ENCODE peak calls at places on chromosomes 6 and 20, in ten cellular contexts. J is psoas muscle, M is stomach, Y is suprapubic skin, A is GM12878, U is breast epithelium, V is tibial artery, I is OCI-LY7, W is lower lobe of right lung, B is HCT116. R is an unnamed sample.

GRCh38 chr6:24858154-24858801 is 59.6 kb upstream of the ARMH2 start:
- DNase-seq in M (no peak), U (no peak), A (peak; percentile 41), J (no peak), V (no peak), W (no peak), I (peak; percentile 70), Y (no peak), B (no peak), R (no peak)

GRCh38 chr20:38315290-38315966 is 11.5 kb downstream of the BPI start:
- DNase-seq in J (no peak), Y (no peak), W (no peak), V (no peak), M (no peak), I (no peak), A (no peak), U (no peak), B (no peak), R (no peak)

GRCh38 chr6:31498748-31499147 is 803 bp downstream of the MICB start:
- DNase-seq in U (no peak), V (peak; percentile 51), B (no peak), Y (no peak), J (no peak), M (no peak), I (no peak), W (no peak), A (no peak), R (no peak)

GRCh38 chr6:55953384-55953783 is 78.0 kb upstream of the BMP5 start:
- DNase-seq in I (no peak), A (no peak), J (no peak), Y (no peak), U (no peak), M (no peak), B (peak; percentile 15), V (no peak), W (no peak), R (no peak)

GRCh38 chr6:108550256-108550655 is 10.5 kb upstream of the FOXO3 start:
- DNase-seq in W (no peak), U (no peak), B (no peak), V (no peak), M (no peak), J (no peak), I (no peak), Y (no peak), A (no peak), R (no peak)

GRCh38 chr6:135159531-135159930 is 21.6 kb upstream of the MYB start:
- DNase-seq in Y (no peak), I (peak; percentile 25), A (no peak), M (no peak), V (no peak), U (no peak), J (no peak), B (no peak), W (no peak), R (no peak)

GRCh38 chr20:43751167-43752050 is 24.6 kb upstream of the GTSF1L start:
- DNase-seq in M (no peak), B (no peak), U (no peak), J (no peak), I (peak; percentile 55), V (no peak), Y (no peak), W (no peak), A (peak; percentile 99), R (no peak)

GRCh38 chr20:38221041-38221589 is 39.4 kb downstream of the KIAA1755 start:
- DNase-seq in I (peak; percentile 62), U (no peak), Y (peak; percentile 68), J (peak; percentile 82), M (peak; percentile 71), B (peak; percentile 46), V (peak; percentile 85), W (peak; percentile 79), A (no peak), R (peak; percentile 78)

GRCh38 chr6:112360498-112360897 is 13.4 kb downstream of the RFPL4B start:
- DNase-seq in U (no peak), Y (no peak), M (no peak), W (no peak), I (no peak), B (no peak), V (no peak), J (no peak), A (no peak), R (no peak)

GRCh38 chr6:107866606-107867301 is 42.6 kb upstream of the SCML4 start:
- DNase-seq in I (peak; percentile 57), Y (no peak), V (no peak), U (no peak), W (no peak), M (no peak), A (no peak), B (peak; percentile 8), J (no peak), R (no peak)

GRCh38 chr6:167113935-167114910 is 8.7 kb upstream of the CCR6 start:
- DNase-seq in M (no peak), I (peak; percentile 96), W (no peak), Y (no peak), U (no peak), A (peak; percentile 93), V (no peak), J (no peak), B (no peak), R (peak; percentile 36)

GRCh38 chr6:34524989-34525388 is 31.1 kb downstream of the SPDEF start:
- DNase-seq in J (peak; percentile 19), B (no peak), I (no peak), W (no peak), Y (no peak), A (no peak), V (no peak), M (no peak), U (no peak), R (no peak)

GRCh38 chr20:54665812-54666211 is 190.4 kb downstream of the DOK5 start:
- DNase-seq in M (no peak), J (no peak), A (no peak), U (no peak), Y (no peak), W (no peak), V (no peak), B (no peak), I (no peak), R (no peak)

GRCh38 chr20:64260239-64260638 is 4.7 kb downstream of the PCMTD2 start:
- DNase-seq in M (no peak), I (no peak), A (no peak), U (no peak), B (no peak), W (no peak), Y (no peak), J (no peak), V (no peak), R (no peak)

GRCh38 chr6:41321183-41321582 is 14.2 kb upstream of the NCR2 start:
- DNase-seq in W (no peak), A (no peak), B (no peak), V (no peak), J (no peak), M (no peak), Y (no peak), U (no peak), I (no peak), R (no peak)

GRCh38 chr6:141309295-141309694 is 823.4 kb upstream of the GJE1 start:
- DNase-seq in V (no peak), A (no peak), B (no peak), U (no peak), Y (no peak), I (peak; percentile 8), J (no peak), W (no peak), M (no peak), R (no peak)

GRCh38 chr6:15116889-15117288 is 129.0 kb upstream of the JARID2 start:
- DNase-seq in W (no peak), A (no peak), U (no peak), Y (no peak), J (no peak), M (no peak), B (no peak), V (no peak), I (no peak), R (no peak)

DNA sequence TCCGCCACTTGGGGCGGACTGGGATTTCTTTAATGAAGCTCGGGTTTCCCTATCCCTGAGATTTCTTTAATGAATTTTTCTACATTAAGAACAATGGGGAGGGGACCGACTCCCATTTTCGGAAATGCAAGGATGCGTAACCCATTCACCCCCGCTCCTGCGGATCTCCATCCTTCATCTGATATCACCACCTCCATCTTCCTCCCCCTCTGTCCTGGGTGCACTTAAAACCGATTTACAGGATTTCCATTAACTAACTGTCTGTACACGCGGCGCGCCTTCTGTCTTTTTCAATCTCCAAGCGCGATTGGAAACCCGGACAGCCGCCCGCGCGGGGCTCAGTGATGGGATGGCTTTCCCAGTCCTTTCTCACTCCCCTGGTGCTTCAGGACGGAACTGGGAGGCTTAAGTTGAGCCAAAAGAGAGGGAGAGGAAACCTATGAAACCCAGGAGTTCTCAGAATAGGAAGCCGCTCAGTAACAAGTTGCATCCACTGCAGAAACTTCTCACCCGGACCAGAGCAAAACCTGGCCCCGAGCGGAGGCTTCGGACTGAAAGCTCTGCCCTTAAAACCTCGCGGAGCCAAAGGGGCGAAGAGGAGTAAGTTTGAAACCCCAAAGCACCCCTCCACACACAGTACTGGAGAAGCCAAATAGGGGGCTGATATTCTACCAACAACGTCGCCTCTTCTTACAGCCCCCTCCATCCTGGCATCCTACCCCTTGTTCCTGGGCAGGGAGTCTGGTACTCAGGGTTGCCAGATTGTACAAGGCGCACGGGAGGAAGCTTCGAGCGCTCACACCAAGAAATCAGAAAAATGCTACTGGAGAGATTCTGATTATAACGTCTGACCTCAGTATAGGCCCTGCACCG is 721 bp upstream of the COL12A1 start:
- DNase-seq in I (no peak), V (no peak), B (no peak), Y (no peak), M (no peak), A (no peak), J (no peak), U (no peak), W (no peak), R (no peak)
- TF ChIP-seq CTCF in I (no peak), V (no peak), B (no peak), Y (no peak), M (no peak), A (no peak), J (no peak), U (peak; percentile 6), W (no peak), R (no peak)

GRCh38 chr6:139882234-139882633 is 507.8 kb upstream of the CITED2 start:
- DNase-seq in J (no peak), A (no peak), I (no peak), Y (no peak), B (no peak), V (no peak), M (no peak), W (no peak), U (no peak), R (no peak)
- H3K4me1 ChIP-seq in J (peaks cover 25% of the 10 kb centered on the region), A (peaks cover 12% of the 10 kb centered on the region), I (no peaks in the 10 kb centered on the region), Y (no peaks in the 10 kb centered on the region), B (peaks cover 23% of the 10 kb centered on the region), V (peaks cover 18% of the 10 kb centered on the region), M (peaks cover 18% of the 10 kb centered on the region), W (peaks cover 17% of the 10 kb centered on the region), U (no peaks in the 10 kb centered on the region), R (no peaks in the 10 kb centered on the region)

GRCh38 chr6:100281471-100281878 is 183.2 kb downstream of the SIM1 start:
- DNase-seq in B (no peak), A (no peak), U (no peak), Y (no peak), I (no peak), M (no peak), V (peak; percentile 45), J (no peak), W (no peak), R (no peak)
- H3K4me3 ChIP-seq in B (no peak overlapping the region), A (no peak overlapping the region), U (peak overlapping the region; percentile 18), Y (peak overlapping the region; percentile 33), I (no peak overlapping the region), M (peak overlapping the region; percentile 12), V (peak overlapping the region; percentile 21), J (peak overlapping the region; percentile 65), W (no peak overlapping the region), R (no peak overlapping the region)

GRCh38 chr20:24781061-24781980 is 167.7 kb upstream of the CST7 start:
- DNase-seq in Y (peak; percentile 48), A (no peak), W (peak; percentile 36), B (no peak), M (no peak), U (no peak), I (peak; percentile 45), V (peak; percentile 60), J (peak; percentile 23), R (no peak)
- TF ChIP-seq CTCF in Y (no peak), A (peak; percentile 25), W (no peak), B (peak; percentile 30), M (peak; percentile 33), U (no peak), I (peak; percentile 72), V (peak; percentile 47), J (peak; percentile 15), R (no peak)